ENCODE peak calls at places on chromosomes 1 and 21, in four cellular contexts. M, Q, B and K are unnamed samples.
A peak's percentile ranks its signal among the peaks of the same experiment; 100 is the strongest.

GRCh38 chr21:33666153-33666552 is 23.9 kb downstream of the ITSN1 start:
- DNase-seq in M (no peak), B (no peak), Q (peak; percentile 16), K (no peak)

GRCh38 chr1:66416295-66416694 is 117.7 kb upstream of the SGIP1 start:
- DNase-seq in Q (peak; percentile 20), M (no peak), B (no peak), K (no peak)

GRCh38 chr1:87150143-87150542 is 178.5 kb upstream of the LMO4 start:
- DNase-seq in B (no peak), Q (no peak), M (no peak), K (no peak)

GRCh38 chr1:2134232-2134603 is 60.4 kb downstream of the FAAP20 start:
- DNase-seq in M (no peak), Q (no peak), B (no peak), K (no peak)

GRCh38 chr1:33111965-33112364 is 31.0 kb downstream of the AZIN2 start:
- DNase-seq in M (no peak), Q (peak; percentile 44), B (no peak), K (no peak)

GRCh38 chr1:68332041-68332440 is 99.7 kb upstream of the WLS start:
- DNase-seq in B (no peak), Q (peak; percentile 36), M (no peak), K (no peak)

GRCh38 chr1:120178799-120179419 is 2.6 kb upstream of the SEC22B start:
- DNase-seq in B (peak; percentile 8), M (no peak), Q (peak; percentile 37), K (no peak)

GRCh38 chr1:66552829-66553228 is 18.9 kb downstream of the SGIP1 start:
- DNase-seq in M (no peak), Q (no peak), B (no peak), K (no peak)

GRCh38 chr1:143735764-143736461 is 235.9 kb downstream of the FAM72C start:
- DNase-seq in Q (no peak), B (peak; percentile 46), M (no peak), K (no peak)

GRCh38 chr1:18730321-18730720 is 99.7 kb downstream of the PAX7 start:
- DNase-seq in B (no peak), M (no peak), Q (no peak), K (no peak)

GRCh38 chr1:17539526-17540254 is at the start of gene ARHGEF10L:
- DNase-seq in B (peak; percentile 39), M (no peak), Q (no peak), K (no peak)
- H3K4me3 ChIP-seq in B (peak within 1 kb of the TSS; percentile 98), M (no peak within 1 kb of the TSS), Q (peak within 1 kb of the TSS; percentile 79), K (peak within 1 kb of the TSS; percentile 48)

GRCh38 chr1:43363283-43363934 is 4.4 kb downstream of the ELOVL1 start:
- DNase-seq in Q (no peak), B (no peak), M (no peak), K (peak; percentile 36)
- H3K36me3 ChIP-seq in Q (peaks cover 47% of the 10 kb centered on the region), B (peaks cover 63% of the 10 kb centered on the region), M (peaks cover 39% of the 10 kb centered on the region), K (peaks cover 68% of the 10 kb centered on the region)

GRCh38 chr1:62301726-62302390 is 17.4 kb downstream of the KANK4 start:
- DNase-seq in M (no peak), Q (no peak), B (no peak), K (no peak)

GRCh38 chr1:62304975-62305374 is 14.3 kb downstream of the KANK4 start:
- DNase-seq in M (no peak), Q (no peak), B (no peak), K (no peak)

GRCh38 chr1:62306065-62306464 is 13.2 kb downstream of the KANK4 start:
- DNase-seq in M (no peak), Q (no peak), B (no peak), K (no peak)

GRCh38 chr1:62307516-62308492 is 11.4 kb downstream of the KANK4 start:
- DNase-seq in B (no peak), M (no peak), Q (no peak), K (no peak)

GRCh38 chr1:62304515-62304914 is 14.7 kb downstream of the KANK4 start:
- DNase-seq in M (no peak), Q (no peak), B (no peak), K (no peak)
- H3K4me1 ChIP-seq in M (no peaks in the 10 kb centered on the region), Q (no peaks in the 10 kb centered on the region), B (peaks cover 11% of the 10 kb centered on the region), K (peaks cover 10% of the 10 kb centered on the region)

GRCh38 chr1:84143796-84144565 is at the start of gene PRKACB:
- DNase-seq in M (peak; percentile 68), B (no peak), Q (peak; percentile 62), K (no peak)
- H3K4me3 ChIP-seq in M (peak within 1 kb of the TSS; percentile 94), B (no peak within 1 kb of the TSS), Q (no peak within 1 kb of the TSS), K (no peak within 1 kb of the TSS)

DNA sequence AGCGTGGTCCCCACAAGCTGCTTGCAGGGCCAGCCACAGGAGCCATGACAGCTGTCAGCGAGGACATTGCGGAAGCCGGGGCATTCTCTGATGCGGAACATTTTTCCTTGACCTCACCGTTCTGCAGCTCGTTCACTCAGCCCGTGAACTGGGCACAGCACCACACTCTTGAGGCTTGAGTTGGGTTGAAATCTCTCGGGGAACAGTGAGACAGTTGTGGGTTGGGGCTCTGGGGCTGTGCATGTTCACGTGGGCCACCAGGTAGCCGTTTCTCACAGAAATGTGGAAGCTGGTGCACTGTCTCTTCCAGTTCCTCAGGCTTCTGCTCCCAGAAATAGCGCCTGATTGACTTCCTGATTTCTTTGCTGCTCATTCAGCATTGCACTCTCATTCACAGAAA is 69.8 kb downstream of the SPSB1 start:
- DNase-seq in M (no peak), Q (no peak), B (no peak), K (no peak)
- H3K36me3 ChIP-seq in M (peaks cover 16% of the 10 kb centered on the region), Q (peaks cover 19% of the 10 kb centered on the region), B (no peaks in the 10 kb centered on the region), K (no peaks in the 10 kb centered on the region)

DNA sequence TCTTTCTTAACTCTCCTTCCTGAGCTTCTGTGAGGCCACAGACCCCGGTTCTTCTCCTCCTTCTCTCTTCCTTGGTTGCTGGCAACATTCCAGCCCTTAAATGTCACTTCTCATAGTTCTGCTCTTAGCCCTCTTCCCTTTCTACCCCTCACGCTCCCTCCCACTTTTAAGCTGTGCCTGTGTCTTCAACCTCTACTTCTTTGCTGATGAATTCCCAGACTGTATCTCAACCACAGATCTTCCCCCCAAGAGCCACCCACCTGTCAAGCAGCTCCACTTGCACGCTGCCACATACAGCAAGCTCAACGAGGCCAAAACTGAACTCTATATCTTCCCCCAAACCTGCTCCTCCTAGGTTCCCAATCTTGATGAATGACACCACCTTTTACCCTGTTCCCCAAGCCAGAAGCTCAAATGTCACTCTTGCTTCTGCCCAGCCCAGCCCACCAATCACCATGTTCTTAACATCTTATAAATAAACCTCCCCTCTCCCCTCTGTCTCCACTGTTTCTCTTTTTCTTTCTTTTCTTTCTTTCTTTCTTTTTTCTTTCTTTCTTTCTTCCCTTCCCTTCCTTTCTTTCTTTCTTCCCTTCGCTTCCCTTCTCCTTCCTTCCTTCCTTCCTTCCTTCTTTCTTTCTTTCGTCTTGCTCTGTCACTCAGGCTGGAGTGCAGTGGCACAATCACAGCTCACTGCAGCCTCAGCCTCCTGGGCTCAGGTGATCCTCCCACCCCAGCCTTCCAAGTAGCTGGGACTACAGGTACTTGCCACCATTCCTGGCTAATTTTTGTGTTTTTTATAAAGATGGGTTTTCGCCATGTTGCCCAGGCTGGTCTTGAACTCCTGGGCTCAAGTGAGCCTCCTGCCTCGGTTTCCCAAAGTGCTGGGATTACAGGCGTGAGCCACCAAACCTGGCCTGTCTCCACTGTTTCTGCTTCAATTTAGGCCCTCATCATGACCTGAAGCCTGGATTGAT is 19.8 kb upstream of the PTP4A2 start:
- DNase-seq in Q (no peak), B (no peak), M (no peak), K (no peak)
- H3K4me1 ChIP-seq in Q (peaks cover 22% of the 10 kb centered on the region), B (peaks cover 12% of the 10 kb centered on the region), M (peaks cover 23% of the 10 kb centered on the region), K (no peaks in the 10 kb centered on the region)

GRCh38 chr21:36135391-36136094 is 664 bp downstream of the CBR3 start:
- DNase-seq in M (peak; percentile 26), Q (peak; percentile 83), B (no peak), K (peak; percentile 92)

GRCh38 chr21:36145259-36145658 is 10.4 kb downstream of the CBR3 start:
- DNase-seq in M (peak; percentile 34), Q (no peak), B (no peak), K (no peak)

GRCh38 chr21:36141513-36141925 is 6.6 kb downstream of the CBR3 start:
- DNase-seq in M (peak; percentile 86), Q (peak; percentile 89), B (peak; percentile 78), K (peak; percentile 83)
- H3K4me3 ChIP-seq in M (peak overlapping the region; percentile 12), Q (no peak overlapping the region), B (no peak overlapping the region), K (no peak overlapping the region)

GRCh38 chr1:43587594-43587993 is 56.9 kb downstream of the PTPRF start:
- DNase-seq in M (no peak), Q (peak; percentile 40), B (no peak), K (no peak)
- H3K36me3 ChIP-seq in M (no peaks in the 10 kb centered on the region), Q (peaks cover 27% of the 10 kb centered on the region), B (peaks cover 48% of the 10 kb centered on the region), K (peaks cover 29% of the 10 kb centered on the region)

GRCh38 chr1:184556665-184557064 is 169.8 kb downstream of the C1orf21 start:
- DNase-seq in M (no peak), B (no peak), Q (no peak), K (no peak)

GRCh38 chr1:184558691-184559090 is 171.9 kb downstream of the C1orf21 start:
- DNase-seq in Q (no peak), B (no peak), M (no peak), K (no peak)

GRCh38 chr1:184557423-184558347 is 170.9 kb downstream of the C1orf21 start:
- DNase-seq in Q (no peak), M (no peak), B (no peak), K (no peak)

GRCh38 chr1:184553845-184554244 is 167.0 kb downstream of the C1orf21 start:
- DNase-seq in B (no peak), Q (no peak), M (no peak), K (no peak)

DNA sequence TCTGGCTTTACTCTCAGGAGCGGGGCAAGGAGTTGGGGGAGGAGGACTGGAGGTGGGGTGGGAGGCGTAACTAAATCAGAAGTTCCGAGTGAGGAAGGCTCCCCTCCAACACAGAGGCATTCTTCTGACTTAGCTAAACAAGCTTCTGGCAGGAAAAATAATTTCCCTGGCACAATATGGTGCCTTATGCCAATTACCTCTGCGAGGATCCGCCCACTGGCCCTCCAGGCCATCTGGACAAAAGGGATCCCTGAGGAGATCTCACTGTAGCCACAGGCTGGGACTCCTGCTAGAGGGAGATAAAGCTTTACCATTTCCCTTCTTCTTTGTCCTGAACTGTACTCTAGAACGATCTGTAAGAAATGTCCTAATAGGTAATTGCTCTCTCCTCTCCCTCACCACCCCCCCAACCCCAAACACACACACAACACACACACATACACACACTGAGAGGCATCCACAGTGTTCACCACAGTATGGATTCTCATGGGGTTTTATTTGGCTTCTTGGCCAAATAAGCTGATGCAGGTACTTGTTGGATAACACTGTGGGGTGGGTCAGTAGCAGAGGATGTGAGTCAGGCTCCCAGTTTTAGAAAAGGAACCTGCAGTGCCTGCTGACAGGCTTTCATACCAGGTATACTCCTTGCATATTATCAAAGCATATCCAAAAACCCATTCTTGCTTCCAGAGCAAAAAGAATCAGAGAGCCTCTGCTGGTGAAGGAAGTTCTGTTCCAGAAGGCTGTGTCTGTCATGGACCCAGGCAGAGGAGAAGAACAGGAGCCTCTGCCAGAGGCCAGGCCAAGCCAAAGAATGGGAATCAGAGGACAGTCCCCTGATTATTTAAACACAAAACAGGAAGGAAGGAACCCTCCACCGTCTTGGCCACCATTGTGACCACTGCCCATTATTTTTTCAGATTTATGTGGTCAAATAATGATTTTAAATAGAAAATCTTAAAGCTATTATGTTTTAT is 169.1 kb downstream of the C1orf21 start:
- DNase-seq in Q (no peak), B (no peak), M (no peak), K (no peak)
- H3K4me1 ChIP-seq in Q (peaks cover 2% of the 10 kb centered on the region), B (peaks cover 4% of the 10 kb centered on the region), M (no peaks in the 10 kb centered on the region), K (peaks cover 3% of the 10 kb centered on the region)